ENCODE peak calls at places on chromosomes 12 and 14, in four cellular contexts. O is SK-N-SH, Z is GM12878, K is K562. F is an unnamed sample.

GRCh38 chr14:75221797-75222196 is 45.4 kb upstream of the TMED10 start:
- DNase-seq in O (no peak), Z (no peak), K (no peak), F (no peak)

GRCh38 chr14:96958057-96958456 is 160.9 kb downstream of the VRK1 start:
- DNase-seq in O (no peak), Z (no peak), K (no peak), F (no peak)

GRCh38 chr14:29643415-29644206 is 284.0 kb downstream of the PRKD1 start:
- DNase-seq in O (no peak), Z (no peak), K (no peak), F (peak)

GRCh38 chr12:19819231-19819630 is 379.9 kb downstream of the AEBP2 start:
- DNase-seq in O (no peak), Z (no peak), K (no peak), F (no peak)

GRCh38 chr14:66717571-66718140 is 209.7 kb downstream of the GPHN start:
- DNase-seq in O (no peak), Z (no peak), K (no peak), F (no peak)

GRCh38 chr14:49546766-49547165 is 39.4 kb downstream of the RPS29 start:
- DNase-seq in O (no peak), Z (no peak), K (no peak), F (no peak)

GRCh38 chr12:16606201-16606849 is 363 bp upstream of the LMO3 start:
- DNase-seq in O (peak), Z (no peak), K (no peak), F (peak)

GRCh38 chr12:121093487-121093891 is 39.2 kb upstream of the P2RX7 start:
- DNase-seq in O (no peak), Z (no peak), K (no peak), F (no peak)

GRCh38 chr12:98464155-98464554 is 51.2 kb upstream of the TMPO start:
- DNase-seq in O (no peak), Z (no peak), K (no peak), F (peak)

GRCh38 chr12:95316798-95317197 is 99.2 kb downstream of the VEZT start:
- DNase-seq in O (no peak), Z (no peak), K (no peak), F (no peak)

GRCh38 chr12:100404769-100405407 is 48.0 kb downstream of the SLC17A8 start:
- DNase-seq in O (peak), Z (peak), K (peak), F (peak)

GRCh38 chr12:56520025-56520810 is 1.4 kb upstream of the RBMS2 start:
- DNase-seq in O (no peak), Z (no peak), K (no peak), F (peak)

GRCh38 chr14:38904959-38905358 is 198.1 kb downstream of the SEC23A start:
- DNase-seq in O (no peak), Z (no peak), K (no peak), F (no peak)

GRCh38 chr14:85444685-85445084 is 85.3 kb upstream of the FLRT2 start:
- DNase-seq in O (peak), Z (no peak), K (no peak), F (peak)

GRCh38 chr12:46136239-46136638 is 132.6 kb downstream of the SLC38A1 start:
- DNase-seq in O (no peak), Z (no peak), K (no peak), F (no peak)

GRCh38 chr12:101759396-101760047 is 20.3 kb upstream of the SYCP3 start:
- DNase-seq in O (peak), Z (no peak), K (peak), F (peak)

GRCh38 chr12:84960918-84961317 is 48.3 kb upstream of the SLC6A15 start:
- DNase-seq in O (no peak), Z (no peak), K (no peak), F (no peak)

GRCh38 chr14:103558071-103558882 is 4.2 kb downstream of the BAG5 start:
- DNase-seq in O (no peak), Z (no peak), K (no peak), F (peak)

GRCh38 chr14:64417042-64417770 is 29.1 kb downstream of the MTHFD1 start:
- DNase-seq in O (no peak), Z (no peak), K (no peak), F (peak)

GRCh38 chr12:89213747-89214146 is 138.6 kb downstream of the DUSP6 start:
- DNase-seq in O (no peak), Z (no peak), K (no peak), F (no peak)

GRCh38 chr12:26056335-26056734 is 68.5 kb downstream of the BHLHE41 start:
- DNase-seq in O (no peak), Z (no peak), K (no peak), F (peak)

GRCh38 chr14:99323603-99324185 is 51.7 kb upstream of the BCL11B start:
- DNase-seq in O (no peak), Z (no peak), K (no peak), F (no peak)

GRCh38 chr14:99324291-99324690 is 52.3 kb upstream of the BCL11B start:
- DNase-seq in O (no peak), Z (no peak), K (no peak), F (no peak)

GRCh38 chr14:99326041-99326710 is 54.2 kb upstream of the BCL11B start:
- DNase-seq in O (peak), Z (no peak), K (no peak), F (no peak)

GRCh38 chr14:99325591-99325990 is 53.6 kb upstream of the BCL11B start:
- DNase-seq in O (peak), Z (no peak), K (no peak), F (no peak)

DNA sequence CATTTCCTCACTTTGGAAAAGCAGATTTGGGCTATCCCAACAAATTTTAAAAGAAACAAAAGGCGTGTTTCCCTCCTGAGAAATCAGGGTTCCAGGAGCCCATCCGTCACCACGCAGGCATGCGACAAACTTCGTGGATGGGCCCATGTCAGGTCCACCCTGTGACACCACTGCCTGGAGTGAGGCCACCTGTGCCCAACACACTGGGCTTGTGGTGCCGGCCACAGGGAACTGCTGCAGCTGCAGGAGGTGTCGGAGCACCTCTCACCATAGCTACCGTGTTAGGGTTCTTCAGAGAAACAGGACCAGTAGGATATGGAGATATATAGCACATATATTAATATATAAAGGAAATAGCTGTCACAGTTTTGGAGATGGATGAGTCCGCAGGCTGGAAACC is 53.0 kb upstream of the BCL11B start:
- DNase-seq in O (no peak), Z (no peak), K (no peak), F (no peak)
- TF ChIP-seq RCOR1 in O (no peak), Z (no peak), K (no peak), F (no peak)

DNA sequence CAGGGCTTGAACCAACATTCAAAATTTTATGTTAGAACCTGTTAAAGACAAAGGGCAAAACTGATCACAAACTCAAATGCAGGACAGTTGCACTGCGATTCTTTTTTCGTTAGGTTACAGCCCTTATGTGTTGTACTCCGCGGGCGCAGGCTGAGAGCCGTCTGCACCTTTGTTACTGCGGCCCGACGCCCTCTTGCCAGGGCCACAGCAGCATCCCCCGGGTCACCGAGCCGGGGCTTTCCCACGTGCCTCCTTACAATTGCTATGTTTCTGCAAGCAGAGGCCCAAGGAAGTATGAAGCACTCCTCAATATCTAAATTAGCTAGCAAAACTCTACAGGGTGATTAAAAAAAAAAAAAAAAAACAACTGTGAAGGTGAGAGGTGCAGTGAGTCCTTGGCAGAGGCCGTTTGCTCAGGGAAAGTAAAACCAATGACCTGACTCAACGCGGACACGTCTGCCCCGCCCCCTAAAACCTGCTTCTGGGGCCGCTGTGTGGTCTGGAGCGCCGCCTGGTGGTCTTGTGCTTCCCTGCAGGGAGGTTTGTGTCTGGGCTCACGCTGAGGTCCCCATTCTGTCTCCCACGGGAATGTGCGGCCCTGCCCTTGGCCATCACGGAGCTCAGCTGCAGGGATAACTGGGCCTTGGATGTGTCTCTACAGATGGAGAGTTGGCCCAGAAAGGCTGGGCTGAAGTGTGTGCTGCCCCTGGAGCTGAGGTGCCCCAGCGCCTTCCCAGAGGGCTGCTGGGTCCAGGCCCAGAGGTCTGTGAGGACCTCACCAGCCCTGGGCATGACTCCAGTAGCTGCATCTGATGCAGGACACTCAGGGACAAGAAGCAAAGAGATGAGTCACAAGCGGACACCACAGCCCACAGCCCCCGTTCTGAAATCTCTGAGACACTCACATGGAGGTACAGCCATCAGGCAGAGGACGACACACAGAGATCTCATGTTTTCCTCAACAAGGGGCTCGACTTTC is 418.5 kb downstream of the TMEM121 start:
- DNase-seq in O (peak), Z (no peak), K (peak), F (no peak)
- H2AFZ ChIP-seq in O (peak), Z (no peak), K (no peak), F (no peak)

GRCh38 chr14:24911324-24912095 is 138.4 kb downstream of the STXBP6 start:
- DNase-seq in O (no peak), Z (peak), K (no peak), F (peak)
- TF ChIP-seq RCOR1 in O (no peak), Z (no peak), K (no peak), F (no peak)

DNA sequence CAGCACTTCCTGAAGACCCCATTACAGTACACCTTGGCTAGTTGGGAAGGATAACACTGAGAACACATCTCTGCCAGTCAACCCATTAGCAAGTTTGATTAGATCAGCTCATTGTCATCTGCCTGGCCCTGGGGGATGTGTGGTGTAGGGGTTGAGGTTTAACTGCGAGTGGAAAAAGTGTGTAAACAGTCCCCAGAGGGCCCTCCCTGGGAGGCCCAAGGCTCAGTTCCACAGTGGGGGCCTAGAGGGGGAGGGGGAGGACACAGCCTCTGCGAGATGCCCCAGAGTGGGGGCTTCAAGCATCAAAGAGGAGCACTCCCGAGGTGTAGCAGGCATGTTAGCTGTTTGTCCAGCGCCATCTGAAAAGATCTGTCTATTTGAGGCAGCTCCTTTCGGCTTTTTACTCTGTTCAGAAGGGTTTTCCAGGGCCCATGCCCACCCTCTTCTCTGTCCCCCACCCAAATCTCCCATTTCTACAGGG is 344 bp downstream of the LPAR5 start:
- DNase-seq in O (peak), Z (no peak), K (peak), F (no peak)
- H2AFZ ChIP-seq in O (no peak), Z (peak), K (peak), F (no peak)